ENCODE peak calls at places on chromosomes 3 and 15, in seven cellular contexts. V is brain microvascular endothelial cell, E is AG09309, L is WERI-Rb-1, Z is body of pancreas, R is neural crest cell, B is left ventricle myocardium inferior. K is an unnamed sample.

GRCh38 chr15:64938192-64938591 is 26.5 kb downstream of the ANKDD1A start:
- DNase-seq in E (no peak), L (no peak), R (no peak), V (peak), B (no peak), Z (no peak), K (no peak)

GRCh38 chr15:90873998-90874605 is 5.7 kb downstream of the FURIN start:
- DNase-seq in L (no peak), Z (peak), V (no peak), R (no peak), E (no peak), B (no peak), K (no peak)

GRCh38 chr3:50154840-50155490 is at the start of gene SEMA3F:
- DNase-seq in Z (peak), B (peak), E (no peak), R (peak), V (peak), L (no peak), K (peak)

GRCh38 chr15:68587769-68588385 is 9.1 kb downstream of the CORO2B start:
- DNase-seq in E (no peak), L (no peak), Z (no peak), R (no peak), V (no peak), B (no peak), K (peak)

GRCh38 chr3:186171528-186171927 is 62.6 kb upstream of the ETV5 start:
- DNase-seq in L (no peak), Z (no peak), E (no peak), B (no peak), V (no peak), R (no peak), K (no peak)

GRCh38 chr3:133230191-133230590 is 169.7 kb upstream of the BFSP2 start:
- DNase-seq in Z (no peak), B (no peak), E (no peak), V (no peak), L (no peak), R (no peak), K (no peak)

GRCh38 chr15:64251121-64251520 is 88.3 kb upstream of the PPIB start:
- DNase-seq in L (no peak), Z (no peak), R (no peak), E (no peak), B (no peak), V (no peak), K (no peak)

GRCh38 chr3:47261301-47261700 is 21.3 kb downstream of the KIF9 start:
- DNase-seq in Z (no peak), E (peak), L (no peak), V (no peak), B (no peak), R (no peak), K (no peak)

GRCh38 chr3:99634881-99635280 is 3.5 kb upstream of the COL8A1 start:
- DNase-seq in B (no peak), V (no peak), R (no peak), Z (no peak), E (no peak), L (no peak), K (no peak)

GRCh38 chr3:138434276-138434874 is at the start of gene ESYT3:
- DNase-seq in Z (peak), L (no peak), V (no peak), B (peak), E (no peak), R (peak), K (peak)

GRCh38 chr3:128709506-128710210 is 16.3 kb upstream of the RAB7A start:
- DNase-seq in E (no peak), L (no peak), V (no peak), B (no peak), Z (no peak), R (no peak), K (peak)

GRCh38 chr15:101266034-101266433 is 11.3 kb downstream of the SELENOS start:
- DNase-seq in Z (no peak), V (peak), R (no peak), B (no peak), L (no peak), E (no peak), K (no peak)

GRCh38 chr3:133956333-133956732 is 60.7 kb upstream of the RAB6B start:
- DNase-seq in B (peak), V (no peak), Z (no peak), L (no peak), E (no peak), R (no peak), K (no peak)

GRCh38 chr15:34783986-34784385 is 11.4 kb downstream of the ACTC1 start:
- DNase-seq in R (no peak), L (no peak), E (no peak), Z (no peak), B (no peak), V (no peak), K (no peak)

GRCh38 chr3:54962200-54962599 is 34.3 kb upstream of the LRTM1 start:
- DNase-seq in Z (no peak), E (no peak), B (no peak), R (no peak), L (no peak), V (no peak), K (no peak)

DNA sequence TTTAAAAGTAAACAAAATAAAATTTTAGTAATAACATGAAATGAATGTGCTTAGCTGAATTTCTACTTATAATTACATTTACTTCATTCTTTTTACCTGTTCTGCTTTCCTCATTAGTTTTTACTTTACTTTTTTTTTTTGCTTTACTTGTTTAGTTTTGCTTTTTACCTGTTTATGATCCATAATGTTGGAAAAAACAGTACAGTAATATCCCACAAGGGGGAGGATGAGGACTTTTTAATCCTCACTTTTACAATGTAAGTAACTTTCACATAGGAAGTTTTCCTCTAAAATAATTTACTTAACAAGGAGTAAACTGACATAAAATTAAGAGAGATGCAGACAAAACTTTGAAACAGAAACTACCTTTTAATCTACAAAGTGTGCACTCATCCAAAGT is 268.7 kb downstream of the TBC1D5 start:
- DNase-seq in L (no peak), B (no peak), V (no peak), Z (no peak), R (no peak), E (no peak), K (no peak)
- TF ChIP-seq CTCF in L (no peak), B (peak), V (no peak), Z (peak), R (peak), E (no peak), K (no peak)

GRCh38 chr15:93180656-93181055 is 91.6 kb upstream of the RGMA start:
- DNase-seq in L (no peak), E (no peak), B (no peak), R (no peak), V (no peak), Z (no peak), K (no peak)

GRCh38 chr15:93179704-93180103 is 90.7 kb upstream of the RGMA start:
- DNase-seq in E (no peak), Z (no peak), V (no peak), R (no peak), B (no peak), L (no peak), K (no peak)

GRCh38 chr15:93180128-93180527 is 91.1 kb upstream of the RGMA start:
- DNase-seq in V (no peak), Z (no peak), E (no peak), L (no peak), R (no peak), B (no peak), K (no peak)

GRCh38 chr15:93179072-93179471 is 90.1 kb upstream of the RGMA start:
- DNase-seq in E (no peak), R (no peak), Z (peak), V (no peak), B (peak), L (no peak), K (no peak)

DNA sequence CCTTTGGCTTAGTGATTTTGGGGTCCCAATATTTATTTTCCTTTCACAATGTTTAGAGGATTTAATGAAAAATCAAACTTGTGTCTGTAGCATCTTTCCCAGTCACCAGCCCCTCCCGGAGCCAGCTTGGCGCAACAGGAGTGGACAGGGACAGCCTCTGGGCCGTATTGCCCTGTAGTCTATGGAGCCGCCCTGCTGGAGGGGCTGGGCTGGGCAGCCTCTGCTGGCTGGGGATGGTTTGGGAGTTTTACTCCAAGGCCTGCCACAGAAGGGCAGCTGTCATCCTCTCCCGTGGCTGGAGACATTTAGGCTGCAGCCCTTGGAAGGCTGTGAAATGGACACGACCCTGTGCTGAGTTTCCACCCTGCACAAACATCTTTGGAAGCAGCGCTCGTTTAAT is 89.4 kb upstream of the RGMA start:
- DNase-seq in Z (no peak), V (no peak), E (no peak), B (no peak), L (no peak), R (no peak), K (no peak)
- TF ChIP-seq CTCF in Z (no peak), V (no peak), E (no peak), B (no peak), L (no peak), R (peak), K (no peak)

GRCh38 chr15:98568382-98569017 is 79.8 kb upstream of the IGF1R start:
- DNase-seq in L (no peak), B (no peak), R (no peak), E (no peak), V (no peak), Z (no peak), K (no peak)
- TF ChIP-seq CTCF in L (no peak), B (peak), R (peak), E (peak), V (peak), Z (peak), K (peak)

DNA sequence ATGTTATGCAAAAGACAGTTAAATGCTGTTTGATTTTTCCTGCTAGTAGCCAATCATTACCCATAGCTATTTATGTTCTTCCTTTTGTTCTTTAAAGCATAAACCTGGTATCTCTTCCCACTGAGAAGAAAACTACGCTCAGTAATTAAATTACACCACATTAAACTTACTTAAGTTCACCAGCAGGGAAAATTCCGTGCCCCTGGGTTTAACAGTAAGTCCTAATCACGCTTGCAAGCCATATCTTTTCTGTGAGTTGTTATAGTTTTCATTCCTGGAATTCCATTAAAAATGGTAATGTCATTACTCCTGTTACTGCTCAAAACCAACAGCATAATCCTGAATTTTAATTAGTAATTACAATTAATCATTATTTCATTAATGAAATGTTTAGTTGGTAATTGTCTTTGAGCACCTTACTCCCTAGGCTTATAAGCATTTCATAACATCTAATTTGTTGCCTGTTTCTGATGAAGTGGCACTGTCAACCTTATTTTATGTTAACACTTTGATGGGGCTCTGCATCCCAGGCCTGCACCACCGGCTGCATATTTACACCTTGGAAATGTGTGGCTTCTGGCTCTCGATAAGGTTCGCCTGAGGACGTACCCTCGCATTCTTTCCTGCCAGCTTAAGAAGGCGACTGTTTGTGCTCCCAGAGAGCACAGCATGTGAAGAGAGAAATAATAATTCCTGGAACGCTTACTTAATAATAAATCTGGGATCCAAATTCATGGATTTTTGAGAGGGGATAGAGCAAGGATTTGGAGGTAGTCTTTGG is 763.1 kb upstream of the CFAP20DC start:
- DNase-seq in Z (no peak), B (no peak), L (peak), V (no peak), E (no peak), R (no peak), K (no peak)
- TF ChIP-seq CTCF in Z (no peak), B (no peak), L (no peak), V (peak), E (no peak), R (no peak), K (no peak)

GRCh38 chr15:73239564-73240208 is 129.1 kb downstream of the HCN4 start:
- DNase-seq in L (peak), Z (no peak), R (no peak), B (no peak), E (no peak), V (peak), K (peak)
- TF ChIP-seq CTCF in L (peak), Z (no peak), R (peak), B (no peak), E (peak), V (peak), K (no peak)

K was measured in glutamatergic neuron.